ENCODE peak calls at places on chromosomes 1 and 21, in five cellular contexts. D, V, Y, H and R are unnamed samples.

GRCh38 chr1:76124196-76124595 is 49.6 kb downstream of the ST6GALNAC3 start:
- DNase-seq in D (no peak), V (no peak), Y (no peak), H (no peak), R (no peak)

GRCh38 chr1:212498243-212498642 is 65.5 kb downstream of the NENF start:
- DNase-seq in D (no peak), V (peak; percentile 81), Y (no peak), H (no peak), R (no peak)

GRCh38 chr1:206911064-206911663 is 10.6 kb downstream of the FCMR start:
- DNase-seq in D (no peak), V (peak; percentile 69), Y (no peak), H (no peak), R (peak; percentile 15)

GRCh38 chr1:117657031-117657430 is 51.2 kb downstream of the TENT5C start:
- DNase-seq in D (peak; percentile 5), V (no peak), Y (peak; percentile 63), H (no peak), R (no peak)

GRCh38 chr1:202288177-202288576 is 53.6 kb downstream of the UBE2T start:
- DNase-seq in D (no peak), V (no peak), Y (no peak), H (no peak), R (no peak)

GRCh38 chr1:201253906-201254624 is 29.2 kb upstream of the PKP1 start:
- DNase-seq in D (no peak), V (no peak), Y (no peak), H (no peak), R (no peak)

GRCh38 chr1:54255026-54255425 is 55.1 kb downstream of the MRPL37 start:
- DNase-seq in D (no peak), V (no peak), Y (no peak), H (no peak), R (no peak)

GRCh38 chr1:23793018-23793781 is 2.3 kb downstream of the LYPLA2 start:
- DNase-seq in D (no peak), V (no peak), Y (no peak), H (no peak), R (no peak)

GRCh38 chr1:179327679-179328078 is 34.1 kb downstream of the SOAT1 start:
- DNase-seq in D (no peak), V (no peak), Y (no peak), H (no peak), R (no peak)

GRCh38 chr1:8911416-8912309 is 33.2 kb upstream of the ENO1 start:
- DNase-seq in D (no peak), V (no peak), Y (peak; percentile 77), H (no peak), R (no peak)

GRCh38 chr1:212368073-212368484 is 46.6 kb downstream of the PACC1 start:
- DNase-seq in D (peak; percentile 27), V (peak; percentile 77), Y (peak; percentile 68), H (no peak), R (peak; percentile 71)

GRCh38 chr1:18200136-18200717 is 92.6 kb downstream of the IGSF21 start:
- DNase-seq in D (no peak), V (no peak), Y (no peak), H (peak; percentile 73), R (no peak)

GRCh38 chr1:909861-910310 is 13.8 kb upstream of the SAMD11 start:
- DNase-seq in D (no peak), V (no peak), Y (no peak), H (no peak), R (no peak)
- H3K27me3 ChIP-seq in D (peaks cover 49% of the 10 kb centered on the region), V (no peaks in the 10 kb centered on the region), Y (peaks cover 16% of the 10 kb centered on the region), H (peaks cover 61% of the 10 kb centered on the region), R (no peaks in the 10 kb centered on the region)

GRCh38 chr1:226723640-226724532 is 15.2 kb downstream of the ITPKB start:
- DNase-seq in D (peak; percentile 65), V (peak; percentile 62), Y (peak; percentile 89), H (no peak), R (peak; percentile 92)
- H3K4me3 ChIP-seq in D (peak overlapping the region; percentile 25), V (no peak overlapping the region), Y (peak overlapping the region; percentile 18), H (no peak overlapping the region), R (no peak overlapping the region)

DNA sequence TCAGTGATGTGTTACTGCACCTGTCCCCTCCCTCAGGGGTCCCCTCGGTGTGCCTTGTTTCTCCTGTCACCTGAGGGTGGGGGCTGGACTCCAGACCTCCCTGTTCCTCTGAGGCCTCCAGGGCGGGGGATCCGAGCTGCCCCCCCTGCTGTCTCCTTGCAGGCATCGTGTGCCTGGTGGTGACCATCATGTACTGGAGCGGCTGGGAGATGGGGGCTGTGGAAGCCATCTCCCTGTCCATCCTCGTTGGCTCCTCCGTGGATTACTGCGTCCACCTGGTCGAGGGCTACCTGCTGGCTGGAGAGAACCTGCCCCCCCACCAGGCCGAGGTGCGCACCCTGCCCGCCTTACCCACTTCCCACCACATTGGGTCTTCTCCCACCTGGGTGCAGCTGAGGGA is 56.4 kb downstream of the DISP3 start:
- DNase-seq in D (no peak), V (no peak), Y (no peak), H (no peak), R (no peak)
- H3K27me3 ChIP-seq in D (no peaks in the 10 kb centered on the region), V (no peaks in the 10 kb centered on the region), Y (no peaks in the 10 kb centered on the region), H (peaks cover 9% of the 10 kb centered on the region), R (peaks cover 8% of the 10 kb centered on the region)

GRCh38 chr21:26047279-26047967 is 123.1 kb downstream of the APP start:
- DNase-seq in D (no peak), V (no peak), Y (no peak), H (peak; percentile 71), R (no peak)

GRCh38 chr21:26042181-26042876 is 128.2 kb downstream of the APP start:
- DNase-seq in D (no peak), V (no peak), Y (no peak), H (no peak), R (no peak)

GRCh38 chr21:26043891-26044290 is 126.7 kb downstream of the APP start:
- DNase-seq in D (no peak), V (no peak), Y (no peak), H (no peak), R (no peak)

GRCh38 chr21:26041441-26042180 is 129.0 kb downstream of the APP start:
- DNase-seq in D (no peak), V (no peak), Y (no peak), H (no peak), R (no peak)
- H3K4me3 ChIP-seq in D (no peak overlapping the region), V (no peak overlapping the region), Y (no peak overlapping the region), H (no peak overlapping the region), R (no peak overlapping the region)

DNA sequence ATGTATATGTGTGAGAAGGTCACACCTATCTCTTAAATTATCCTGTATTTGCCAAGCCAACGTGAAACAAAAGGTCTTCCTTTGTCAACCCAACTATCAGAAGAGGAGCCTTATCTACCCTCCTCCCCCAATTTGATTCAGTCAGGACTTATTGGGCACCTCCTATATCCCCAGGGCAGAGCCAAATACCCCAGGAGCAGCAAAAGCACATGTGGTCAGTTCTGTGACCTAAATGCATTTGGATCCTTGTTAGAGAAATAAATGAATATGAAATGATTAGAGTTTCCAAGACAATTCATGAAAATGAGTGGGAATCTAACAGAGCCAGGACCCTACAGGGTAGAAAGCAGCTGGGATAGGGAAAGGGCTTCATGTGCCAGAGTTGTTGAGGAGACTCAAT is 37.0 kb upstream of the KCND3 start:
- DNase-seq in D (no peak), V (no peak), Y (no peak), H (no peak), R (no peak)
- H3K27me3 ChIP-seq in D (no peaks in the 10 kb centered on the region), V (peaks cover 27% of the 10 kb centered on the region), Y (no peaks in the 10 kb centered on the region), H (no peaks in the 10 kb centered on the region), R (no peaks in the 10 kb centered on the region)